ENCODE peak calls at places on chromosome 2, in four cellular contexts. M is H1, G is IMR-90, A is H9. C is an unnamed sample.

GRCh38 chr2:136985044-136985443 is 219.7 kb downstream of the THSD7B start:
- DNase-seq in M (no peak), G (no peak), A (no peak), C (peak; percentile 67)

GRCh38 chr2:140855471-140855870 is 1275.3 kb downstream of the LRP1B start:
- DNase-seq in M (no peak), G (no peak), A (no peak), C (no peak)

GRCh38 chr2:188677182-188677581 is 297.0 kb upstream of the COL3A1 start:
- DNase-seq in M (no peak), G (peak; percentile 6), A (no peak), C (no peak)

GRCh38 chr2:4673025-4673489 is 969.7 kb downstream of the DCDC2C start:
- DNase-seq in M (no peak), G (no peak), A (no peak), C (no peak)

GRCh38 chr2:118582058-118582457 is 265.4 kb downstream of the EN1 start:
- DNase-seq in M (no peak), G (no peak), A (no peak), C (no peak)

GRCh38 chr2:239086325-239087020 is 238.6 kb downstream of the TWIST2 start:
- DNase-seq in M (no peak), G (no peak), A (no peak), C (no peak)

GRCh38 chr2:225041210-225041870 is 928 bp downstream of the DOCK10 start:
- DNase-seq in M (peak; percentile 51), G (peak; percentile 62), A (peak; percentile 38), C (peak; percentile 11)

GRCh38 chr2:112026509-112026908 is 28.6 kb upstream of the TMEM87B start:
- DNase-seq in M (peak; percentile 14), G (no peak), A (no peak), C (no peak)

GRCh38 chr2:236073867-236074655 is 94.1 kb downstream of the GBX2 start:
- DNase-seq in M (no peak), G (no peak), A (no peak), C (no peak)

GRCh38 chr2:6447209-6447608 is 418.5 kb downstream of the CMPK2 start:
- DNase-seq in M (no peak), G (no peak), A (no peak), C (no peak)

GRCh38 chr2:152411154-152411553 is 76.2 kb downstream of the FMNL2 start:
- DNase-seq in M (no peak), G (peak; percentile 31), A (no peak), C (peak; percentile 52)
- H3K4me1 ChIP-seq in M (peaks cover 10% of the 10 kb centered on the region), G (peaks cover 3% of the 10 kb centered on the region), A (peaks cover 10% of the 10 kb centered on the region), C (peaks cover 44% of the 10 kb centered on the region)

GRCh38 chr2:217396586-217396985 is 536.7 kb upstream of the TNP1 start:
- DNase-seq in M (no peak), G (no peak), A (no peak), C (no peak)

GRCh38 chr2:217394510-217395351 is 534.9 kb upstream of the TNP1 start:
- DNase-seq in M (no peak), G (peak; percentile 41), A (no peak), C (no peak)

GRCh38 chr2:217392930-217393584 is 533.2 kb upstream of the TNP1 start:
- DNase-seq in M (no peak), G (peak; percentile 39), A (no peak), C (no peak)

GRCh38 chr2:217396165-217396564 is 536.3 kb upstream of the TNP1 start:
- DNase-seq in M (no peak), G (peak; percentile 45), A (no peak), C (no peak)

GRCh38 chr2:217393585-217394032 is 533.7 kb upstream of the TNP1 start:
- DNase-seq in M (no peak), G (peak; percentile 96), A (no peak), C (no peak)
- H3K27ac ChIP-seq in M (no peak overlapping the region), G (peak overlapping the region; percentile 81), A (no peak overlapping the region), C (no peak overlapping the region)

GRCh38 chr2:233199870-233200269 is 51.6 kb upstream of the ATG16L1 start:
- DNase-seq in M (no peak), G (no peak), A (no peak), C (no peak)

GRCh38 chr2:233202531-233202944 is 48.9 kb upstream of the ATG16L1 start:
- DNase-seq in M (no peak), G (no peak), A (no peak), C (no peak)

GRCh38 chr2:233203060-233203459 is 48.4 kb upstream of the ATG16L1 start:
- DNase-seq in M (no peak), G (no peak), A (no peak), C (no peak)

GRCh38 chr2:233204286-233204936 is 47.1 kb upstream of the ATG16L1 start:
- DNase-seq in M (no peak), G (no peak), A (no peak), C (no peak)

DNA sequence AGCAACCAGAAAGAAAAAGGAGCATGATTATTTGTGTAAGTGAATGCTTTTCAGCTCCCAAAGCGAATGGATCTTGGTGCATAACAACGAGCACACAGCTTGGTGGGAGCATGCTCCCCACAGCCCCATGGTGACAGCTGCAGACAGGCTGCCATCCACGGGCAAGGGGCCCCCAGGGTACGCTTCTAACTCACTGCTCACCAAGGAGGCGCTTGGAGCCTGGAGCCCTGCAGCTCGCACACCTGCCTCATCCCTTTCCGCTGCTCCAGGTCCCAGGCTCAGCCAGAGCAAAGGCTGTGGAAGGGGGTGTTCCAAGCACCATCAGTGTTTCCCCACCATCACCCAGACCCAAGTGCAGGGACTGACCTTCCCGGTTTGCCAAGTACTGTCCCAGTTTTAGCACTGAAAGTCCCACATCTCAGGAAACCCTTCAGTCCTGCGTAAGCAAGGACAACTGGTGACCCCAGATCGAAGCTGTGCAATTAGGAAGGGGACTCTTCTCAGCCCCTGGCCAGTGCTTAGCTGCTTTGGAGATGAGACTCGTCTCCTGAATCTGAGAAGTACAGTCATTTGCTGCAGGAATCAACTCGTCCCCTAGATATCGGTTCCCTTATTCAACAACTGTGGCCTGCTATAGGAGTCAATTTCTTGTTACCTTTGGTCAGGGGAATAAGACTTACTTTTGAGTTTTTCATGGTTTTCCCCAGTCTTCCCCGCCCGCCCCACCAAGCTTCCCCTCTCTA is 50.0 kb upstream of the ATG16L1 start:
- DNase-seq in M (no peak), G (no peak), A (no peak), C (no peak)
- H3K56ac ChIP-seq in M (no peak overlapping the region), G (no peak overlapping the region), A (no peak overlapping the region), C (no peak overlapping the region)

GRCh38 chr2:45170976-45171514 is 161.8 kb upstream of the SIX2 start:
- DNase-seq in M (no peak), G (no peak), A (no peak), C (no peak)

GRCh38 chr2:45167885-45168284 is 158.6 kb upstream of the SIX2 start:
- DNase-seq in M (no peak), G (no peak), A (no peak), C (no peak)

GRCh38 chr2:45169339-45170190 is 160.3 kb upstream of the SIX2 start:
- DNase-seq in M (peak; percentile 78), G (no peak), A (peak; percentile 64), C (peak; percentile 58)

GRCh38 chr2:45168731-45169338 is 159.6 kb upstream of the SIX2 start:
- DNase-seq in M (peak; percentile 69), G (no peak), A (no peak), C (no peak)

DNA sequence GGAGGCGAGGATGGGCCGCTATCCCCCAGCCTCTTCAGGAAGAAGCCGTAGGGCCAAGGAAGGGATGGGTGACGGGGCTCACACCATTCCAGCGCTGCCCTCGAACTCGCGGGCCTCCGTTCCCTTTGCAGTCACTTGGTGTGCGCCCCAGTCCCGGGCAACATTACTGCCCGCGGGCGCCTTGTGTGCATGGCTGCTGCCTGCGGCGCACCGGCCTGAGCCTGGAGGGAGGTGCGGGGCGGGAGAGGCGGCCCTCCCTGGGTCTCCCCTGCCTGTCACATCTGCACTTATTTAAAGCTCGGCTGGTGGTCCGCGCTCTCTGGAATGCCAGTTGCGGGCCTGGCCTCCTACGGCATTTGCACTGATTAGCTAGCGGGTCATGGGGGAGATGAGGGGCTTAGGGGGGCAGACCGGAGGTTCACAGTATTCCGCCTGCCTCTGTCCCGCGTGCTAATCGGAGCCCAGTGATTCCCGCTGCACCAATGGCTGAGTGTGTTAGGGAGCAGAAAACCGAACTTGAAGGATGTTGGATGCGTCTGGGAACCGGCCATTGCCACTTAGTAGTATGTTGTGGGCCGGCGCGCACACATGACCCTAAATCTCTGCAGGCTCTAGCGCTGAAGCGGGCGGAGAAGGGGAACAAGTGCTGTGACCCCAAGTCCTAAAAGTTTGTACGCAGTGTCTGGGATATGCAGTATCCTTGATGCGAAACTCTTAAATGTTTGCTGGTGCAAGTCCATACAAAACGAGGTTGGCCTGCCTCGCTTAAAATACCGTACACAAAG is 161.1 kb upstream of the SIX2 start:
- DNase-seq in M (peak; percentile 71), G (no peak), A (no peak), C (peak; percentile 61)
- H3K4me1 ChIP-seq in M (no peaks in the 10 kb centered on the region), G (no peaks in the 10 kb centered on the region), A (no peaks in the 10 kb centered on the region), C (no peaks in the 10 kb centered on the region)

DNA sequence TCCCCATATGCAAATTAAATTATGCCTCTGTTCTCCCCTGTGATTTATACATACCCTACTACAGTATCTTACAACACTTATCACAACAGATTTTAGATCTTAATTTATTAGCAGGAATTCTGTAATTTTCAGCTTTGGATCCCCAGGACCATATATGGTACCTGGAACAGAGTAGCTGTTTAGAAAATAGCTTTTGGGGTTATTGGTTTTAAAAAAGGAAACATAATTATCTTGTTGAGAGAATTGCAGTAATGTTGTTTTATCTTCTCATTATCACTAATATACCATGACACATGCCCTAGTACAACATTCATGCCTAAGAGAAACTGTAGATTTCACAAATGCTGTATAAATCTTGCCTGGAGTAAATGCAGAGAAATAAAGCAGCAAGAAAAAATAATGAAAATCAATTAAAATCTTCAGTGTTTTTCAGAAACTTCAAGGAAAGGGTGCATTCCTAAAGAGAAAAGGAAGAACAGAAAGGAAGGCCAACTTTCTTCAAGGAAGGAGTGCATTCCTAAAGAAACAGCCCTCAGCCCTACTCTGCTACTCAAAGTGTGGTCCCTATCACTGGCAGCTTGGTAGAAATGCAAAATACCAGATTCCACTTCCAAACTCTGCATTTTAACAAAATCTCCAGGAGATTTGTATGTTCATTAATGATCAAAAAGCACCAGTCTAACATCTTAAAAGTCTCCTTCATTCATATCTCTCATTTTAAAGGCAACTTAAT is 37.1 kb upstream of the CSRNP3 start:
- DNase-seq in M (no peak), G (no peak), A (no peak), C (peak; percentile 12)
- H3K27ac ChIP-seq in M (no peak overlapping the region), G (no peak overlapping the region), A (no peak overlapping the region), C (no peak overlapping the region)

DNA sequence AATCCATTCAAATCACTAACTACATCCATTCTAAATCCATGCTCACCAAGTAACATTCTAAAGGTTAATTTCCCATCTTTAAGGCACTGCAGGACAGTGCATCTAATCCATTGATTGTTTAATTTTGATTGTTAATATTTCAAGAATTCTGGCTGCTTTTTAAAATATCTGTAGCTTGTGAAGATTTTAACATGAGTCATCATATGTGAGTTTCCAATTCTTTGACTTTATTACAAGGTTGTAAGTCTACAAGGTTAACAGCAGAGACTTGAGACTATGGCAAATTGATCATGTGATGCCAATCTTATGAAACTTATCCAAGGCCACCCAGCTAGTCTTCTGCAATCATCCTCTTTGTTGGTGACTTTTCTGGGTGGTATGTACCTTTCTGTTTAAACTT is 349.2 kb upstream of the ZC3H15 start:
- DNase-seq in M (no peak), G (no peak), A (no peak), C (no peak)
- H3K56ac ChIP-seq in M (no peak overlapping the region), G (no peak overlapping the region), A (no peak overlapping the region), C (no peak overlapping the region)